ENCODE peak calls at places on chromosomes 6 and 20, in five cellular contexts. V is brain pericyte; E is ACHN; J is stimulated activated CD8-positive, alpha-beta memory T cell treated with anti-CD3 and anti-CD28 coated beads, Interleukin-2, amount 100 ng/mL, for 1 hour; H is left ventricle myocardium inferior. M is an unnamed sample.

GRCh38 chr6:33166811-33167210 is 25.5 kb downstream of the COL11A2 start:
- DNase-seq in E (no peak), V (no peak), H (no peak), J (no peak), M (no peak)

GRCh38 chr20:53718142-53718481 is 124.5 kb upstream of the ZNF217 start:
- DNase-seq in E (no peak), J (no peak), H (no peak), V (no peak), M (no peak)

GRCh38 chr6:22041797-22042489 is 254.9 kb downstream of the PRL start:
- DNase-seq in E (peak; percentile 19), V (no peak), J (no peak), H (no peak), M (no peak)

GRCh38 chr20:38985603-38986170 is 23.5 kb downstream of the DHX35 start:
- DNase-seq in E (peak; percentile 32), V (no peak), H (no peak), J (no peak), M (no peak)

GRCh38 chr6:82040405-82041221 is 206.9 kb downstream of the IBTK start:
- DNase-seq in V (no peak), H (no peak), J (no peak), E (peak; percentile 48), M (no peak)

GRCh38 chr6:130853555-130854183 is 26.5 kb downstream of the SMLR1 start:
- DNase-seq in E (no peak), J (no peak), V (no peak), H (no peak), M (no peak)

GRCh38 chr6:126156973-126157372 is 170.6 kb downstream of the TRMT11 start:
- DNase-seq in E (no peak), V (no peak), J (no peak), H (no peak), M (no peak)

GRCh38 chr6:97032950-97033349 is 108.4 kb downstream of the KLHL32 start:
- DNase-seq in V (no peak), H (no peak), J (no peak), E (no peak), M (no peak)

GRCh38 chr20:12591949-12592470 is 416.8 kb upstream of the SPTLC3 start:
- DNase-seq in J (no peak), E (no peak), V (no peak), H (no peak), M (no peak)

GRCh38 chr20:62838511-62838910 is 21.7 kb downstream of the COL9A3 start:
- DNase-seq in E (no peak), H (no peak), V (no peak), J (no peak), M (no peak)

M was measured in right cardiac atrium.